ENCODE peak calls at places on chromosome 9, in ten cellular contexts. C is ascending aorta; G is left ventricle myocardium inferior; V is ovary; M is heart left ventricle; K is suprapubic skin; F is tibial artery; S is effector memory CD4-positive, alpha-beta T cell; A is CD8-positive, alpha-beta memory T cell; P is PC-3. N is an unnamed sample.
A peak's percentile ranks its signal among the peaks of the same experiment; 100 is the strongest.

GRCh38 chr9:88694625-88695024 is 159.6 kb downstream of the NXNL2 start:
- DNase-seq in C (no peak), K (no peak), A (no peak), S (no peak), P (no peak), F (no peak), M (no peak), G (peak; percentile 31), V (no peak), N (no peak)

GRCh38 chr9:33430942-33431341 is 16.5 kb downstream of the AQP3 start:
- DNase-seq in M (no peak), G (no peak), C (no peak), S (no peak), V (no peak), A (no peak), K (no peak), F (no peak), P (no peak), N (no peak)

GRCh38 chr9:71762900-71763653 is 5.2 kb downstream of the CEMIP2 start:
- DNase-seq in G (no peak), F (no peak), V (no peak), K (no peak), M (no peak), S (no peak), P (peak; percentile 74), C (no peak), A (no peak), N (no peak)

GRCh38 chr9:90544488-90544887 is 98.1 kb downstream of the DIRAS2 start:
- DNase-seq in F (no peak), V (no peak), A (no peak), P (no peak), M (no peak), K (no peak), C (no peak), G (no peak), S (no peak), N (no peak)

GRCh38 chr9:12708562-12709298 is 15.5 kb downstream of the TYRP1 start:
- DNase-seq in P (peak; percentile 86), G (no peak), M (no peak), V (no peak), S (no peak), F (no peak), A (no peak), C (no peak), K (no peak), N (no peak)

GRCh38 chr9:75869236-75869635 is 21.2 kb upstream of the PCSK5 start:
- DNase-seq in G (no peak), V (no peak), C (no peak), A (no peak), M (no peak), S (no peak), P (no peak), K (no peak), F (no peak), N (no peak)

GRCh38 chr9:72509053-72509452 is 12.4 kb upstream of the TMC1 start:
- DNase-seq in G (no peak), C (no peak), K (no peak), M (no peak), V (no peak), S (no peak), A (no peak), F (no peak), P (peak; percentile 48), N (no peak)

GRCh38 chr9:23768861-23769260 is 57.2 kb downstream of the ELAVL2 start:
- DNase-seq in P (no peak), F (no peak), M (no peak), S (no peak), V (no peak), A (no peak), G (no peak), C (no peak), K (no peak), N (no peak)

DNA sequence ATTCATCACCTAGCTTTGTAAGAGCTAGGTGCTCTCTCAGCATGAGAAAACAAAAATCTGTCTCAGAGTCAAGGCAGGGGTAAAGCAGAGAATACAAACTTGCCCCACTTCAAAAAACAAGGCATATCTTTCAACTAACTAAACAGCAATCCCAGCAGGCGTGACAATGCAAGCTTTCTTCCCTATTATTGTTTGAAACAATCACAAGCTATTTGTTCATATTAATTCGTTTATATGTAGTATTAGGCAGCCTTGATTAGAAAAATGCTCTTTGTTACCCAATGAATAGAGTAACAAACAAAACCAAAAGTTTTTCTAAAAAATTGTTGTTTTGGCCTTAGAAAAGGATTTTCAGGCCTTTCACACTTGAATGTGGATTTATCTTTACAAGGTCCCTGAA is 71.1 kb downstream of the LPAR1 start:
- DNase-seq in A (no peak), M (no peak), P (no peak), G (no peak), C (no peak), V (no peak), F (no peak), S (no peak), K (no peak), N (no peak)
- H3K36me3 ChIP-seq in A (no peaks in the 10 kb centered on the region), M (peaks cover 17% of the 10 kb centered on the region), P (peaks cover 61% of the 10 kb centered on the region), G (no peaks in the 10 kb centered on the region), C (peaks cover 25% of the 10 kb centered on the region), V (no peaks in the 10 kb centered on the region), F (peaks cover 32% of the 10 kb centered on the region), S (no peaks in the 10 kb centered on the region), K (peaks cover 9% of the 10 kb centered on the region), N (no peaks in the 10 kb centered on the region)

GRCh38 chr9:133356391-133357091 is at the start of the genes SURF1 and SURF2:
- DNase-seq in A (peak; percentile 89), S (peak; percentile 79), V (peak; percentile 85), F (peak; percentile 93), P (peak; percentile 74), C (peak; percentile 52), K (peak; percentile 95), G (peak; percentile 91), M (peak; percentile 91), N (peak; percentile 97)

GRCh38 chr9:133354766-133355165 is 1.5 kb downstream of the SURF1 start:
- DNase-seq in C (no peak), S (no peak), F (no peak), A (no peak), M (no peak), P (no peak), K (no peak), G (no peak), V (no peak), N (no peak)

GRCh38 chr9:133357656-133358055 is 1.3 kb downstream of the SURF2 start:
- DNase-seq in F (no peak), G (no peak), C (no peak), A (no peak), M (no peak), V (no peak), S (no peak), P (no peak), K (no peak), N (no peak)

GRCh38 chr9:133353548-133353947 is 2.7 kb downstream of the SURF1 start:
- DNase-seq in A (no peak), F (no peak), M (no peak), V (no peak), P (no peak), K (no peak), S (no peak), C (no peak), G (no peak), N (no peak)

DNA sequence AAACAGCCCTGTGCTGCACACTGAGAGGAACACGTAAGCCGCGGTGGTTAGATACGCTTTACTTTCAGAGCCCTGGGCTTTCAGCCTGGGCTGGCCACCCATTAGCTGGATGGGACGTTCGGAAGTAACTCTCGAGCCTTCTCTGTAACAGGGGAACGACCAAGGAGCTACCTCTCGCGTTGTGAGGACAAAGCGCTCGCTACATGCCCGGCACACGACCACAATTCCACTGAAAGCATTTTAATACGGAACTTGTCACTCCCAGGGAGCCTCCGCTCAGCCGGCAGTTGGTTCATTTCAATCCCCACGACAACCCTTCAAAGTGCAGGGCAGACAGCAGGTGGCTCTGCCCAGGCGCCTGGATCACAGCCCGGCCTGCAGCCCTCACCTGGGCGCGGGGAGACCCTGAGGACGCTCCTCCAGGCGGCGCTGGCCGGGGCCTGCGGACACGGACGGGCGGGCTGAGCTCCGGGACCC is 368 bp downstream of the SURF1 start:
- DNase-seq in F (no peak), P (no peak), K (no peak), A (no peak), S (no peak), M (no peak), G (no peak), V (no peak), C (no peak), N (peak; percentile 58)
- H3K36me3 ChIP-seq in F (peaks cover 21% of the 10 kb centered on the region), P (peaks cover 18% of the 10 kb centered on the region), K (peaks cover 47% of the 10 kb centered on the region), A (peaks cover 39% of the 10 kb centered on the region), S (peaks cover 45% of the 10 kb centered on the region), M (peaks cover 42% of the 10 kb centered on the region), G (peaks cover 44% of the 10 kb centered on the region), V (no peaks in the 10 kb centered on the region), C (peaks cover 24% of the 10 kb centered on the region), N (peaks cover 24% of the 10 kb centered on the region)

GRCh38 chr9:92066131-92066530 is 49.1 kb downstream of the SPTLC1 start:
- DNase-seq in K (no peak), A (no peak), F (no peak), P (no peak), S (no peak), V (peak; percentile 62), M (no peak), C (no peak), G (no peak), N (no peak)

GRCh38 chr9:92064711-92065110 is 50.5 kb downstream of the SPTLC1 start:
- DNase-seq in F (no peak), V (no peak), M (no peak), K (no peak), S (no peak), P (no peak), A (no peak), G (no peak), C (no peak), N (no peak)

GRCh38 chr9:92059669-92060068 is 55.5 kb downstream of the SPTLC1 start:
- DNase-seq in F (no peak), V (no peak), C (no peak), M (no peak), S (no peak), A (no peak), K (no peak), G (no peak), P (no peak), N (no peak)

GRCh38 chr9:92059045-92059444 is 56.2 kb downstream of the SPTLC1 start:
- DNase-seq in M (no peak), P (no peak), A (no peak), F (no peak), V (no peak), C (no peak), K (no peak), G (no peak), S (no peak), N (no peak)

DNA sequence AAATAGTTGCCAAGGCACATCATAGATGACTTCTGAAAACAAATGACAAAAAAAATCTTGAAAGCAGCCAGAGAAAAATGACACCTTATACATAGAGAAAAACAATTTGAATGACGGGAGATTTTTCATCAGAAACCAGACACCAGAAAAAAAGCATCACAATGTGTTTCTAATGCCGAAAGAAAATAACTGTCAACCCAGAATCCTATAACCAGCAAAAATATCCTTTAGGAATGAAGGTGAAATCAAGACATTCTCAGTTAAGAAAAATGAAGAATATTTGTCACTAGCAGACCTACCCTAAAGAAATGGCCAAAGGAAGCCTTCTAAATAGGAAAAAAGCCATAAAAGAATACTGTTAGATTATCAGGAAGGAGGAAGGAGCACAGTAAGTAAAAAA is 54.0 kb downstream of the SPTLC1 start:
- DNase-seq in C (no peak), V (no peak), F (no peak), S (no peak), P (no peak), A (no peak), M (no peak), G (no peak), K (no peak), N (no peak)
- H3K36me3 ChIP-seq in C (peaks cover 11% of the 10 kb centered on the region), V (no peaks in the 10 kb centered on the region), F (peaks cover 57% of the 10 kb centered on the region), S (peaks cover 53% of the 10 kb centered on the region), P (peaks cover 22% of the 10 kb centered on the region), A (peaks cover 38% of the 10 kb centered on the region), M (peaks cover 40% of the 10 kb centered on the region), G (peaks cover 76% of the 10 kb centered on the region), K (peaks cover 64% of the 10 kb centered on the region), N (peaks cover 7% of the 10 kb centered on the region)

GRCh38 chr9:110156902-110157301 is 51.1 kb downstream of the C9orf152 start:
- DNase-seq in A (no peak), V (no peak), P (no peak), M (no peak), K (no peak), G (no peak), C (no peak), F (no peak), S (peak; percentile 3), N (no peak)
- H3K36me3 ChIP-seq in A (no peaks in the 10 kb centered on the region), V (no peaks in the 10 kb centered on the region), P (peaks cover 4% of the 10 kb centered on the region), M (peaks cover 6% of the 10 kb centered on the region), K (no peaks in the 10 kb centered on the region), G (peaks cover 8% of the 10 kb centered on the region), C (no peaks in the 10 kb centered on the region), F (peaks cover 7% of the 10 kb centered on the region), S (no peaks in the 10 kb centered on the region), N (no peaks in the 10 kb centered on the region)

N was measured in H7.